ENCODE peak calls at places on chromosome 7, in six cellular contexts. M is colonic mucosa; Q is CD8-positive, alpha-beta T cell; K is keratinocyte; O is sigmoid colon; X is endothelial cell of umbilical vein. F is an unnamed sample.
A peak's percentile ranks its signal among the peaks of the same experiment; 100 is the strongest.

GRCh38 chr7:73521636-73522080 is 435 bp downstream of the BAZ1B start:
- DNase-seq in O (no peak), X (no peak), M (peak; percentile 77), K (no peak), Q (no peak), F (no peak)

GRCh38 chr7:73945022-73945421 is 83.0 kb upstream of the ELN start:
- DNase-seq in X (no peak), Q (no peak), O (no peak), K (no peak), M (no peak), F (no peak)

GRCh38 chr7:154748387-154748786 is 254.5 kb downstream of the PAXIP1 start:
- DNase-seq in O (no peak), M (no peak), Q (no peak), K (no peak), X (no peak), F (no peak)

GRCh38 chr7:99943641-99944507 is 14.5 kb upstream of the GJC3 start:
- DNase-seq in M (no peak), O (no peak), Q (no peak), X (no peak), K (no peak), F (no peak)

GRCh38 chr7:155811560-155811894 is 736 bp downstream of the SHH start:
- DNase-seq in Q (no peak), O (no peak), K (no peak), M (peak; percentile 79), X (no peak), F (no peak)

GRCh38 chr7:79555571-79555970 is 102.1 kb upstream of the MAGI2 start:
- DNase-seq in K (no peak), Q (no peak), X (peak; percentile 2), O (no peak), M (no peak), F (no peak)

GRCh38 chr7:142303650-142304049 is 45.8 kb upstream of the PRSS58 start:
- DNase-seq in O (no peak), Q (no peak), K (no peak), X (no peak), M (no peak), F (no peak)

GRCh38 chr7:46301677-46302076 is 380.6 kb upstream of the IGFBP3 start:
- DNase-seq in X (no peak), Q (no peak), O (no peak), M (no peak), K (no peak), F (no peak)

GRCh38 chr7:137895301-137896201 is 48.8 kb upstream of the DGKI start:
- DNase-seq in X (no peak), Q (no peak), M (no peak), O (no peak), K (no peak), F (no peak)

GRCh38 chr7:47535033-47535703 is 46.7 kb downstream of the TNS3 start:
- DNase-seq in M (no peak), X (no peak), O (no peak), K (no peak), Q (no peak), F (no peak)

GRCh38 chr7:142153400-142153799 is 41.9 kb downstream of the MGAM2 start:
- DNase-seq in X (no peak), K (no peak), O (no peak), Q (no peak), M (no peak), F (no peak)

GRCh38 chr7:1176891-1177373 is 16.9 kb upstream of the ZFAND2A start:
- DNase-seq in O (no peak), K (no peak), M (peak; percentile 83), X (peak; percentile 55), Q (peak; percentile 76), F (peak; percentile 78)

GRCh38 chr7:132394283-132395003 is 181.8 kb downstream of the PLXNA4 start:
- DNase-seq in O (no peak), X (no peak), Q (peak; percentile 30), K (no peak), M (no peak), F (no peak)

GRCh38 chr7:139106959-139107358 is 2.6 kb downstream of the ZC3HAV1 start:
- DNase-seq in Q (no peak), K (no peak), M (no peak), O (no peak), X (no peak), F (no peak)

GRCh38 chr7:35246819-35247218 is 7.1 kb downstream of the TBX20 start:
- DNase-seq in K (no peak), M (no peak), X (no peak), Q (no peak), O (no peak), F (no peak)

GRCh38 chr7:106070567-106071254 is 41.4 kb downstream of the SYPL1 start:
- DNase-seq in M (no peak), X (no peak), K (no peak), O (no peak), Q (no peak), F (no peak)

GRCh38 chr7:154912921-154913644 is 89.8 kb downstream of the PAXIP1 start:
- DNase-seq in X (no peak), M (no peak), Q (no peak), O (no peak), K (no peak), F (no peak)

GRCh38 chr7:25854608-25855497 is 297.1 kb upstream of the NFE2L3 start:
- DNase-seq in K (peak; percentile 99), X (peak; percentile 99), Q (no peak), M (peak; percentile 86), O (peak; percentile 86), F (no peak)

GRCh38 chr7:653829-654764 is 72.4 kb upstream of the DNAAF5 start:
- DNase-seq in O (no peak), Q (no peak), X (no peak), K (no peak), M (no peak), F (no peak)

GRCh38 chr7:17546206-17546998 is 247.9 kb downstream of the AHR start:
- DNase-seq in O (no peak), M (no peak), K (no peak), X (peak; percentile 50), Q (no peak), F (no peak)

DNA sequence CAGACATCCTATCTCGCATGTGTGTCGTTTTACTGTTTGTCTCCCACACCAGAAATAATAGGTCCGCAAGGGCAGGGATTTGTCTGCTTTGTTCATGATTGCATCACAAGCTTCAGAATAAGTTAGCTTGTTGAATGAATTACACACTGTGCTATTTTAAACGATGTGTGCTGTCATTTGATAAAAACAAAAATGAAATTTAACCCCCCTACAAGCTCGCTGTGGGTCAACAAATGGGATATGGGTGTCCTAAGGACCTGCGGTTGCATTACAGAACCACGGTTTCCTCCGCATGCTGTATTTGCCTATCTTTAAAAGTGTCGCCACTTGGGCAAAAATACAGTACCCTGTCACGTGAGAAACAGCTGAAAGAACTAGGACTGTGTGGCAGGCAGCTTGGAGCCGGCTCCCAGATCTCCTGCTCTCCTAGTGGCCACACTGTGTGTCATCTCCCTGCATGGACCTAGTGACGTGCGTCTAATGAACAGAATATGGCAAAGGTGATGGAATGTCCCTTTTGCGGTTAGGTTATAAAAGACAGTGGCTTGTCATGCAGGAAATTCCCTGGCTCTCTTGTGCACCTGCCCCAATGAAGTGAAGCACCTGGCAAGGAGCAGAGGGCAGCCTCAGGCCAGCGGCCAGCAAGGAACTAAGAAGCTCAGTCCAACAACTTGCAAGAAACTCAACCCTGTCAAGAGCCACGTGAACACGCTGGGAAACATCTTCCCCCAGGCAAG is 32.9 kb upstream of the CRYGN start:
- DNase-seq in X (peak; percentile 86), Q (no peak), O (no peak), M (no peak), K (no peak), F (no peak)
- H3K4me3 ChIP-seq in X (no peak overlapping the region), Q (no peak overlapping the region), O (no peak overlapping the region), M (no peak overlapping the region), K (no peak overlapping the region), F (no peak overlapping the region)

GRCh38 chr7:68122806-68123205 is 1126.2 kb downstream of the TYW1 start:
- DNase-seq in Q (no peak), X (no peak), O (no peak), M (no peak), K (no peak), F (no peak)
- H3K9me3 ChIP-seq in Q (no peaks in the 10 kb centered on the region), X (peaks cover 4% of the 10 kb centered on the region), O (no peaks in the 10 kb centered on the region), M (peaks cover 2% of the 10 kb centered on the region), K (peaks cover 3% of the 10 kb centered on the region), F (peaks cover 10% of the 10 kb centered on the region)

DNA sequence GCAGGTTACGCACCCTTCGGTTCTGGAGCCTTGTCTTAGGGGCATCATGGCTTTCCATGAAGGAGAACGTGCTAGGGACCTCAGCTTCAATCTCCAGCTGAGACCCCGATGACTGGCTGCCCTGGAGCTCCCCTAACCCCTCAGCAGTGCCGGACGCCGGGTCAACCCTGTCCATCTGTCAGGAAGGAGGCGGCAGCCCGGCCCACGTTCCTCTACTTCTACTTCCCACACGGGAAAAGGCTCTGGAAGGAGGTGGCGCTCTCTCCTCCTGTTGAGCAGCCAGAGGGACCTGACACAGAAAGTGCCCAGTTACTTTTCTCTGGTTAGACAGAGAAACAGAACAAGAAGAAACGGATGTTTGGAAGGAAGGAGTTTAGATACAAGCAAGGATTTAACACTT is 87.4 kb downstream of the DYNC2I1 start:
- DNase-seq in X (no peak), K (no peak), M (no peak), O (no peak), Q (no peak), F (no peak)
- H3K36me3 ChIP-seq in X (no peaks in the 10 kb centered on the region), K (peaks cover 28% of the 10 kb centered on the region), M (peaks cover 6% of the 10 kb centered on the region), O (peaks cover 14% of the 10 kb centered on the region), Q (peaks cover 14% of the 10 kb centered on the region), F (peaks cover 39% of the 10 kb centered on the region)

DNA sequence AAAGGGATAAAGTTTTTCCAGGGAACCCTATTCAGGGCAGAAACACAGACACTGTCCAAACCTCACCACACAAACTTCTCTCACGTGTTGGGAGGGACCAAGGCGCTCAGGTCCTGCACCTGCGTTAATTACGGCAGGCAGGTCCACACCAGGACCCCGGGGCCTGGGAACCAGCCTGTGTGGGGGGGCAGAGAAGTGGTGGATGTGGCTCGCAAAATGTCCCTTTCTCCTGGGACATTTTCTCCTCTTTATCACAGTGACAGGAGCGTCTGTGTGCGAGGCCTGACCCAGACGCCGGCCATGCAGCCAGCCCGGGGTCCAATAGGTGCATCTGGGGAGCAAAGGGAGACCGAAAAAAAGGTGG is 73.4 kb upstream of the ZNF722 start:
- DNase-seq in K (no peak), Q (no peak), M (peak; percentile 35), O (no peak), X (no peak), F (no peak)
- H3K4me3 ChIP-seq in K (no peak overlapping the region), Q (peak overlapping the region; percentile 93), M (peak overlapping the region; percentile 48), O (peak overlapping the region; percentile 79), X (no peak overlapping the region), F (peak overlapping the region; percentile 75)

GRCh38 chr7:63042730-63043511 is 955.7 kb upstream of the ZNF722 start:
- DNase-seq in M (no peak), O (no peak), K (no peak), X (no peak), Q (no peak), F (no peak)
- H3K9me3 ChIP-seq in M (no peaks in the 10 kb centered on the region), O (no peaks in the 10 kb centered on the region), K (peaks cover 22% of the 10 kb centered on the region), X (no peaks in the 10 kb centered on the region), Q (no peaks in the 10 kb centered on the region), F (no peaks in the 10 kb centered on the region)